ENCODE peak calls at places on chromosomes 3 and 15, in five cellular contexts. G is GM12878, M is uterus, V is prostate gland, I is A673. C is an unnamed sample. For H3K9me3 and H3K36me3, the result is how much of the 10 kb centered on the place peaks cover.

GRCh38 chr3:65030847-65031463 is 343.2 kb upstream of the ADAMTS9 start:
- DNase-seq in M (peak), V (no peak), I (peak), G (no peak), C (no peak)

GRCh38 chr3:192816274-192816853 is 89.0 kb upstream of the FGF12 start:
- DNase-seq in V (peak), I (peak), G (no peak), M (no peak), C (no peak)

GRCh38 chr3:113615976-113616375 is 80.5 kb downstream of the USF3 start:
- DNase-seq in G (no peak), V (no peak), I (no peak), M (no peak), C (no peak)

GRCh38 chr15:69096197-69096596 is 64.2 kb upstream of the GLCE start:
- DNase-seq in I (no peak), V (no peak), G (no peak), M (no peak), C (no peak)

GRCh38 chr3:7734456-7734855 is 767.2 kb upstream of the LMCD1 start:
- DNase-seq in I (no peak), G (no peak), V (no peak), M (no peak), C (no peak)

GRCh38 chr3:64063207-64063981 is 40.1 kb upstream of the PSMD6 start:
- DNase-seq in I (no peak), M (no peak), V (no peak), G (no peak), C (no peak)

GRCh38 chr15:39579487-39580116 is 1.3 kb upstream of the THBS1 start:
- DNase-seq in V (peak), G (no peak), I (peak), M (peak), C (peak)

GRCh38 chr15:75653347-75653913 is 5.7 kb downstream of the SNX33 start:
- DNase-seq in V (no peak), I (no peak), G (no peak), M (no peak), C (no peak)

GRCh38 chr3:5567113-5567512 is 379.6 kb downstream of the EDEM1 start:
- DNase-seq in V (no peak), G (no peak), M (no peak), I (no peak), C (no peak)

GRCh38 chr3:108250626-108251025 is 28.4 kb upstream of the IFT57 start:
- DNase-seq in I (no peak), G (no peak), V (no peak), M (no peak), C (no peak)

GRCh38 chr3:185549111-185549510 is 3.3 kb downstream of the LIPH start:
- DNase-seq in V (no peak), I (peak), M (peak), G (no peak), C (peak)

GRCh38 chr3:13853978-13854296 is 25.9 kb downstream of the WNT7A start:
- DNase-seq in G (no peak), V (no peak), M (no peak), I (no peak), C (no peak)

GRCh38 chr3:27532426-27532825 is 48.2 kb upstream of the SLC4A7 start:
- DNase-seq in I (no peak), M (no peak), G (no peak), V (no peak), C (no peak)

GRCh38 chr3:107994954-107995715 is 95.7 kb downstream of the CD47 start:
- DNase-seq in V (no peak), I (peak), G (no peak), M (no peak), C (no peak)

GRCh38 chr3:152557302-152557999 is 277.5 kb upstream of the P2RY1 start:
- DNase-seq in V (no peak), I (no peak), G (no peak), M (no peak), C (no peak)

GRCh38 chr3:173502983-173503568 is 105.5 kb downstream of the NLGN1 start:
- DNase-seq in V (no peak), G (no peak), M (no peak), I (peak), C (no peak)

GRCh38 chr3:46538803-46539442 is 27.2 kb downstream of the LRRC2 start:
- DNase-seq in G (peak), I (peak), M (no peak), V (no peak), C (peak)

GRCh38 chr3:186664119-186664495 is 1.7 kb upstream of the HRG start:
- DNase-seq in G (no peak), I (no peak), V (no peak), M (no peak), C (no peak)

GRCh38 chr15:40061212-40061901 is 22.4 kb upstream of the SRP14 start:
- DNase-seq in V (no peak), I (no peak), M (no peak), G (peak), C (no peak)

GRCh38 chr15:89278307-89278706 is 34.5 kb downstream of the FANCI start:
- DNase-seq in V (no peak), I (no peak), G (no peak), M (no peak), C (no peak)

GRCh38 chr3:177703788-177704187 is 506.5 kb upstream of the TBL1XR1 start:
- DNase-seq in I (no peak), G (no peak), M (no peak), V (no peak), C (no peak)

GRCh38 chr3:168495932-168496331 is 400.2 kb upstream of the GOLIM4 start:
- DNase-seq in V (no peak), M (no peak), I (no peak), G (no peak), C (no peak)

GRCh38 chr15:41350057-41350717 is 17.5 kb downstream of the NUSAP1 start:
- DNase-seq in M (no peak), V (no peak), I (no peak), G (no peak), C (no peak)

GRCh38 chr15:60844431-60845174 is 365.7 kb upstream of the ICE2 start:
- DNase-seq in G (no peak), V (no peak), I (no peak), M (no peak), C (no peak)

GRCh38 chr3:107106316-107106715 is 270.9 kb upstream of the CCDC54 start:
- DNase-seq in G (no peak), I (no peak), M (no peak), V (no peak), C (no peak)

GRCh38 chr15:58738051-58738707 is 11.3 kb downstream of the ADAM10 start:
- DNase-seq in V (no peak), M (no peak), I (no peak), G (no peak), C (no peak)

GRCh38 chr3:194051554-194052175 is 84.3 kb upstream of the HES1 start:
- DNase-seq in G (no peak), V (no peak), I (no peak), M (no peak), C (no peak)

GRCh38 chr15:25178835-25179672 is 224.3 kb downstream of the SNRPN start:
- DNase-seq in V (peak), M (peak), I (no peak), G (no peak), C (peak)

GRCh38 chr3:14787630-14788029 is 31.1 kb upstream of the FGD5 start:
- DNase-seq in G (no peak), M (no peak), I (no peak), V (no peak), C (no peak)

DNA sequence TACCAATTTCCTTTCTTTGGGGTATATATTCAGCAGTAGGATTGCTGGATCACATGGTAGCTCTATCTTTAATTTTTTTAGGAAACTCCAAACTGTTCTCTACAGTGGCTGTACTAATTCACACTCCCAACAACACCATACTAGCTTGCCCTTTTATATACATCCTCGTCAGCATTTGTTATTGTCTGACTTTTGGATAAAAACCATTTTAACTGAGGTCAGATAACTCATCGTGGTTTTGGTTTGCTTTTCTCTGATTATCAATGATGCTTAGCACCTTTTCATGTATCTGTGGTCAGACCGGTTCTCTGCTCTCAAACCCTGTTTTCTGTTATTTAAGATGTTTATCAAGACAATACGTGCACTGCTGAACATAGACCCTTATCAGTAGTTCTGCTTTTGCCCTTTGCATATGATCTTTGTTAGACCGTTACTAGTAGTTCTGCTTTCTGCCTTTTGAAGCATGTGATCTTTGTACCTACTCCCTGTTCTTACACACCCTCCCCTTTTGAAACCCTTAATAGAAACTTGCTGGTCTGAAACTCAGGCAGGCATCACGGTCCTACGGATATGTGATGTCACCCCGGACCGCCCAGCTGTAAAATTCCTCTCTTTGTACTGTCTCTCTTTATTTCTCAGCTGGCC is 474.3 kb downstream of the RSL24D1 start:
- DNase-seq in M (no peak), V (no peak), G (no peak), I (no peak), C (no peak)
- H3K9me3 ChIP-seq in M (under half), V (under half), G (under half), I (under half), C (under half)

GRCh38 chr3:115085197-115085865 is 61.8 kb downstream of the ZBTB20 start:
- DNase-seq in I (peak), M (no peak), V (no peak), G (no peak), C (no peak)
- TF ChIP-seq CTCF in I (peak), M (no peak), V (no peak), G (no peak), C (no peak)

GRCh38 chr15:65629548-65629947 is 7.8 kb downstream of the SLC24A1 start:
- DNase-seq in G (no peak), V (no peak), I (no peak), M (no peak), C (no peak)
- H3K36me3 ChIP-seq in G (under half), V (under half), I (under half), M (under half), C (under half)

GRCh38 chr3:119427669-119428068 is 35.7 kb downstream of the TMEM39A start:
- DNase-seq in I (no peak), M (no peak), G (no peak), V (no peak), C (no peak)
- H3K9me3 ChIP-seq in I (half or more), M (under half), G (under half), V (under half), C (under half)

GRCh38 chr3:50158747-50159146 is 3.6 kb downstream of the SEMA3F start:
- DNase-seq in G (no peak), I (no peak), M (no peak), V (no peak), C (no peak)
- TF ChIP-seq CTCF in G (no peak), I (no peak), M (no peak), V (no peak), C (no peak)